ENCODE peak calls at places on chromosomes 1 and 21, in nine cellular contexts. M is AG04450, C is stomach, F is sigmoid colon, L is ovary, K is lung, P is fibroblast of lung, O is colonic mucosa, N is foreskin keratinocyte. V is an unnamed sample.

GRCh38 chr1:34753163-34753562 is 1.7 kb upstream of the GJB5 start:
- DNase-seq in O (no peak), K (no peak), L (no peak), C (no peak), N (peak; percentile 58), P (no peak), F (no peak), M (no peak), V (no peak)

GRCh38 chr1:56638248-56638647 is 6.9 kb upstream of the PRKAA2 start:
- DNase-seq in L (no peak), M (no peak), K (no peak), C (no peak), F (no peak), N (no peak), P (no peak), O (no peak), V (no peak)

GRCh38 chr1:114009393-114009792 is 30.1 kb downstream of the OLFML3 start:
- DNase-seq in K (no peak), L (no peak), N (no peak), C (no peak), P (peak; percentile 60), F (no peak), M (no peak), O (no peak), V (no peak)

GRCh38 chr1:161088587-161089110 is 709 bp downstream of the NECTIN4 start:
- DNase-seq in C (no peak), F (no peak), N (peak; percentile 46), K (no peak), M (no peak), P (peak; percentile 48), O (no peak), L (no peak), V (no peak)

GRCh38 chr1:246000638-246001015 is 506.5 kb downstream of the SMYD3 start:
- DNase-seq in M (no peak), L (no peak), K (no peak), C (no peak), N (no peak), O (no peak), F (no peak), P (peak; percentile 51), V (no peak)

GRCh38 chr1:87291107-87291506 is 37.6 kb upstream of the LMO4 start:
- DNase-seq in F (no peak), P (peak; percentile 89), K (no peak), N (no peak), L (no peak), O (no peak), M (no peak), C (no peak), V (no peak)

GRCh38 chr21:26194326-26194725 is 23.8 kb upstream of the APP start:
- DNase-seq in P (peak; percentile 18), M (no peak), C (no peak), O (no peak), F (no peak), K (no peak), L (no peak), N (no peak), V (no peak)

GRCh38 chr1:215631489-215631888 is 64.4 kb downstream of the KCTD3 start:
- DNase-seq in N (peak; percentile 85), L (no peak), M (no peak), P (peak; percentile 14), K (no peak), O (no peak), C (no peak), F (no peak), V (no peak)

GRCh38 chr1:61424382-61424781 is 300.6 kb downstream of the TM2D1 start:
- DNase-seq in P (no peak), C (no peak), K (no peak), L (no peak), M (no peak), O (no peak), F (no peak), N (peak; percentile 52), V (no peak)

GRCh38 chr1:201167625-201167991 is 13.3 kb upstream of the TMEM9 start:
- DNase-seq in K (no peak), L (no peak), P (no peak), M (no peak), F (no peak), C (no peak), N (no peak), O (no peak), V (no peak)

GRCh38 chr1:1098656-1099425 is 17.0 kb downstream of the C1orf159 start:
- DNase-seq in K (no peak), M (no peak), N (no peak), L (no peak), F (no peak), O (no peak), P (no peak), C (no peak), V (peak; percentile 31)

GRCh38 chr21:45357436-45358260 is 47.3 kb upstream of the COL18A1 start:
- DNase-seq in P (no peak), C (peak; percentile 60), N (no peak), O (no peak), L (peak; percentile 78), F (peak; percentile 91), K (no peak), M (no peak), V (no peak)

GRCh38 chr1:74343191-74343590 is 108.0 kb downstream of the TNNI3K start:
- DNase-seq in C (no peak), M (no peak), O (no peak), N (no peak), F (no peak), L (no peak), P (no peak), K (no peak), V (peak; percentile 53)

GRCh38 chr21:37074195-37074510 is 1.1 kb downstream of the TTC3 start:
- DNase-seq in L (no peak), N (no peak), C (no peak), P (no peak), M (no peak), F (no peak), K (no peak), O (peak; percentile 49), V (no peak)

GRCh38 chr21:35239811-35240219 is 190.7 kb upstream of the RUNX1 start:
- DNase-seq in L (no peak), K (no peak), P (no peak), N (no peak), F (no peak), M (no peak), O (no peak), C (no peak), V (no peak)

GRCh38 chr1:82405333-82405732 is 604.6 kb downstream of the ADGRL2 start:
- DNase-seq in N (no peak), L (no peak), O (no peak), P (no peak), C (no peak), M (no peak), K (no peak), F (no peak), V (no peak)

GRCh38 chr1:89894210-89894668 is 73.4 kb downstream of the LRRC8D start:
- DNase-seq in O (no peak), L (no peak), N (peak; percentile 41), P (peak; percentile 94), C (no peak), M (peak; percentile 71), K (no peak), F (no peak), V (no peak)

GRCh38 chr1:21451212-21451611 is 11.3 kb downstream of the NBPF3 start:
- DNase-seq in F (no peak), N (peak; percentile 32), L (no peak), M (peak; percentile 72), C (no peak), P (peak; percentile 89), K (no peak), O (no peak), V (no peak)

GRCh38 chr21:38422067-38422466 is 76.2 kb downstream of the ERG start:
- DNase-seq in F (no peak), N (no peak), O (no peak), K (no peak), M (no peak), L (no peak), P (no peak), C (no peak), V (no peak)

GRCh38 chr21:45069711-45070110 is 4.7 kb upstream of the ADARB1 start:
- DNase-seq in M (no peak), P (peak; percentile 23), O (no peak), K (no peak), C (no peak), F (no peak), L (no peak), N (no peak), V (no peak)

GRCh38 chr1:244397086-244397485 is 54.6 kb downstream of the ADSS2 start:
- DNase-seq in N (no peak), C (no peak), F (no peak), P (no peak), O (no peak), L (no peak), K (no peak), M (no peak), V (no peak)

GRCh38 chr1:45040297-45040696 is 28.2 kb downstream of the UROD start:
- DNase-seq in C (no peak), N (no peak), K (no peak), F (no peak), L (no peak), O (no peak), M (no peak), P (no peak), V (no peak)

GRCh38 chr1:166947398-166948043 is 27.8 kb downstream of the ILDR2 start:
- DNase-seq in O (no peak), P (peak; percentile 86), K (no peak), C (peak; percentile 27), F (peak; percentile 68), L (peak; percentile 30), N (no peak), M (no peak), V (peak; percentile 57)

GRCh38 chr1:107318932-107319331 is 178.1 kb downstream of the NTNG1 start:
- DNase-seq in K (no peak), M (no peak), N (no peak), C (no peak), L (no peak), P (no peak), F (no peak), O (no peak), V (no peak)
- TF ChIP-seq CTCF in K (no peak), M (no peak), N (peak; percentile 11), C (no peak), L (no peak), P (no peak), F (no peak), O (no peak), V (no peak)

GRCh38 chr1:12174789-12175455 is 8.1 kb downstream of the TNFRSF1B start:
- DNase-seq in O (no peak), P (no peak), K (no peak), L (peak; percentile 51), C (no peak), F (peak; percentile 81), M (no peak), N (no peak), V (no peak)
- H3K27ac ChIP-seq in O (peak overlapping the region; percentile 40), P (peak overlapping the region; percentile 19), K (peak overlapping the region; percentile 77), L (no peak overlapping the region), C (peak overlapping the region; percentile 73), F (peak overlapping the region; percentile 62), M (no peak overlapping the region), N (no peak overlapping the region), V (peak overlapping the region; percentile 78)

GRCh38 chr1:93631626-93632365 is 49.8 kb downstream of the BCAR3 start:
- DNase-seq in P (no peak), L (no peak), N (no peak), O (no peak), K (no peak), M (no peak), C (no peak), F (no peak), V (no peak)
- TF ChIP-seq CTCF in P (no peak), L (no peak), N (peak; percentile 6), O (no peak), K (no peak), M (peak; percentile 32), C (peak; percentile 16), F (peak; percentile 21), V (peak; percentile 18)

GRCh38 chr1:92854386-92854785 is 22.5 kb downstream of the RPL5 start:
- DNase-seq in P (no peak), C (no peak), K (no peak), O (no peak), N (no peak), F (no peak), M (no peak), L (no peak), V (no peak)
- H3K27ac ChIP-seq in P (no peak overlapping the region), C (no peak overlapping the region), K (no peak overlapping the region), O (peak overlapping the region; percentile 41), N (no peak overlapping the region), F (no peak overlapping the region), M (no peak overlapping the region), L (no peak overlapping the region), V (no peak overlapping the region)

V was measured in dorsolateral prefrontal cortex.